ENCODE peak calls at places on chromosome 1, in eight cellular contexts. One of them, this sample, is unnamed.

GRCh38 chr1:87333692-87334347 is 5.1 kb downstream of the LMO4 start:
- DNase-seq in body of pancreas: no peak
- DNase-seq in left colon: no peak
- DNase-seq in H4: no peak
- DNase-seq in activated CD4-positive, alpha-beta T cell treated with anti-CD3 and anti-CD28 coated beads, Interleukin-2, amount 50 U/mL, for 24 hours: no peak
- DNase-seq in MV-4-11: peak
- DNase-seq in foreskin fibroblast: no peak
- DNase-seq in NT2/D1: no peak
- DNase-seq in this sample: no peak

GRCh38 chr1:11178021-11179015 is 10.8 kb upstream of the ANGPTL7 start:
- DNase-seq in body of pancreas: no peak
- DNase-seq in left colon: no peak
- DNase-seq in H4: no peak
- DNase-seq in activated CD4-positive, alpha-beta T cell treated with anti-CD3 and anti-CD28 coated beads, Interleukin-2, amount 50 U/mL, for 24 hours: no peak
- DNase-seq in MV-4-11: no peak
- DNase-seq in foreskin fibroblast: peak
- DNase-seq in NT2/D1: peak
- DNase-seq in this sample: no peak

GRCh38 chr1:72636636-72637035 is 354.3 kb upstream of the NEGR1 start:
- DNase-seq in body of pancreas: no peak
- DNase-seq in left colon: no peak
- DNase-seq in H4: no peak
- DNase-seq in activated CD4-positive, alpha-beta T cell treated with anti-CD3 and anti-CD28 coated beads, Interleukin-2, amount 50 U/mL, for 24 hours: no peak
- DNase-seq in MV-4-11: no peak
- DNase-seq in foreskin fibroblast: peak
- DNase-seq in NT2/D1: no peak
- DNase-seq in this sample: no peak

GRCh38 chr1:160550572-160551034 is 27.5 kb upstream of the SLAMF6 start:
- DNase-seq in body of pancreas: peak
- DNase-seq in left colon: peak
- DNase-seq in H4: no peak
- DNase-seq in activated CD4-positive, alpha-beta T cell treated with anti-CD3 and anti-CD28 coated beads, Interleukin-2, amount 50 U/mL, for 24 hours: peak
- DNase-seq in MV-4-11: no peak
- DNase-seq in foreskin fibroblast: no peak
- DNase-seq in NT2/D1: no peak
- DNase-seq in this sample: peak

GRCh38 chr1:183301239-183301638 is 115.2 kb downstream of the LAMC2 start:
- DNase-seq in body of pancreas: no peak
- DNase-seq in left colon: no peak
- DNase-seq in H4: no peak
- DNase-seq in activated CD4-positive, alpha-beta T cell treated with anti-CD3 and anti-CD28 coated beads, Interleukin-2, amount 50 U/mL, for 24 hours: no peak
- DNase-seq in MV-4-11: no peak
- DNase-seq in foreskin fibroblast: no peak
- DNase-seq in NT2/D1: no peak
- DNase-seq in this sample: no peak

GRCh38 chr1:226973371-226973897 is 33.3 kb downstream of the COQ8A start:
- DNase-seq in body of pancreas: peak
- DNase-seq in left colon: no peak
- DNase-seq in H4: no peak
- DNase-seq in activated CD4-positive, alpha-beta T cell treated with anti-CD3 and anti-CD28 coated beads, Interleukin-2, amount 50 U/mL, for 24 hours: no peak
- DNase-seq in MV-4-11: no peak
- DNase-seq in foreskin fibroblast: no peak
- DNase-seq in NT2/D1: no peak
- DNase-seq in this sample: peak

GRCh38 chr1:31848381-31848897 is 32.6 kb upstream of the SPOCD1 start:
- DNase-seq in body of pancreas: no peak
- DNase-seq in left colon: peak
- DNase-seq in H4: no peak
- DNase-seq in activated CD4-positive, alpha-beta T cell treated with anti-CD3 and anti-CD28 coated beads, Interleukin-2, amount 50 U/mL, for 24 hours: peak
- DNase-seq in MV-4-11: no peak
- DNase-seq in foreskin fibroblast: no peak
- DNase-seq in NT2/D1: no peak
- DNase-seq in this sample: no peak

GRCh38 chr1:220700591-220701179 is 10.5 kb downstream of the C1orf115 start:
- DNase-seq in body of pancreas: no peak
- DNase-seq in left colon: no peak
- DNase-seq in H4: no peak
- DNase-seq in activated CD4-positive, alpha-beta T cell treated with anti-CD3 and anti-CD28 coated beads, Interleukin-2, amount 50 U/mL, for 24 hours: no peak
- DNase-seq in MV-4-11: no peak
- DNase-seq in foreskin fibroblast: peak
- DNase-seq in NT2/D1: peak
- DNase-seq in this sample: no peak

GRCh38 chr1:235411489-235412486 is 44.6 kb downstream of the TBCE start:
- DNase-seq in body of pancreas: peak
- DNase-seq in left colon: peak
- DNase-seq in H4: no peak
- DNase-seq in activated CD4-positive, alpha-beta T cell treated with anti-CD3 and anti-CD28 coated beads, Interleukin-2, amount 50 U/mL, for 24 hours: no peak
- DNase-seq in MV-4-11: no peak
- DNase-seq in foreskin fibroblast: peak
- DNase-seq in NT2/D1: no peak
- DNase-seq in this sample: no peak